ENCODE peak calls at places on chromosomes 12 and 14, in four cellular contexts. R is esophagus muscularis mucosa, X is upper lobe of left lung, Y is K562. V is an unnamed sample.
A peak's percentile ranks its signal among the peaks of the same experiment; 100 is the strongest.

GRCh38 chr14:22594156-22594716 is 3.9 kb upstream of the ABHD4 start:
- DNase-seq in R (no peak), X (no peak), Y (no peak), V (no peak)

GRCh38 chr12:85627584-85627983 is 208.6 kb downstream of the RASSF9 start:
- DNase-seq in R (no peak), X (no peak), Y (no peak), V (no peak)

GRCh38 chr14:102223682-102224081 is 81.3 kb downstream of the MOK start:
- DNase-seq in R (no peak), X (no peak), Y (no peak), V (no peak)

GRCh38 chr14:75654127-75654732 is 6.4 kb downstream of the ERG28 start:
- DNase-seq in R (peak; percentile 96), X (peak; percentile 85), Y (peak; percentile 68), V (peak; percentile 85)

GRCh38 chr14:58738189-58738836 is 100.6 kb downstream of the DACT1 start:
- DNase-seq in R (no peak), X (no peak), Y (no peak), V (no peak)

GRCh38 chr14:75428230-75429104 is 645 bp downstream of the JDP2 start:
- DNase-seq in R (no peak), X (peak; percentile 38), Y (peak; percentile 74), V (no peak)

GRCh38 chr12:71162832-71163711 is 5.3 kb upstream of the TSPAN8 start:
- DNase-seq in R (no peak), X (no peak), Y (no peak), V (no peak)

GRCh38 chr14:50333010-50333409 is 20.9 kb downstream of the DMAC2L start:
- DNase-seq in R (peak; percentile 90), X (no peak), Y (no peak), V (no peak)

GRCh38 chr14:94373708-94374107 is 14.7 kb downstream of the SERPINA1 start:
- DNase-seq in R (no peak), X (no peak), Y (no peak), V (peak; percentile 39)

GRCh38 chr12:45726594-45727300 is 2.8 kb upstream of the ARID2 start:
- DNase-seq in R (peak; percentile 93), X (peak; percentile 58), Y (peak; percentile 36), V (peak; percentile 47)

GRCh38 chr12:52190860-52191729 is 719 bp downstream of the KRT80 start:
- DNase-seq in R (no peak), X (no peak), Y (no peak), V (no peak)

GRCh38 chr14:102155150-102155549 is 15.5 kb downstream of the WDR20 start:
- DNase-seq in R (no peak), X (no peak), Y (no peak), V (no peak)

GRCh38 chr12:132560421-132560830 is 50.0 kb downstream of the LRCOL1 start:
- DNase-seq in R (no peak), X (no peak), Y (peak; percentile 84), V (no peak)

GRCh38 chr12:12265571-12266388 is 1.1 kb downstream of the LRP6 start:
- DNase-seq in R (no peak), X (peak; percentile 38), Y (no peak), V (no peak)

GRCh38 chr12:53728206-53728605 is 954 bp upstream of the CALCOCO1 start:
- DNase-seq in R (no peak), X (no peak), Y (no peak), V (no peak)

GRCh38 chr14:89212386-89213235 is 204.4 kb downstream of the FOXN3 start:
- DNase-seq in R (no peak), X (no peak), Y (no peak), V (no peak)

GRCh38 chr14:63745858-63746425 is 18.1 kb upstream of the SGPP1 start:
- DNase-seq in R (no peak), X (peak; percentile 54), Y (no peak), V (peak; percentile 29)

GRCh38 chr12:8145754-8146415 is 10.9 kb upstream of the ZNF705A start:
- DNase-seq in R (no peak), X (peak; percentile 34), Y (no peak), V (no peak)

GRCh38 chr12:81758421-81759214 is 532 bp downstream of the PPFIA2 start:
- DNase-seq in R (no peak), X (no peak), Y (no peak), V (no peak)

GRCh38 chr12:75196408-75196807 is 13.2 kb downstream of the KCNC2 start:
- DNase-seq in R (no peak), X (no peak), Y (no peak), V (no peak)

GRCh38 chr12:75194250-75194649 is 15.4 kb downstream of the KCNC2 start:
- DNase-seq in R (no peak), X (no peak), Y (no peak), V (no peak)

DNA sequence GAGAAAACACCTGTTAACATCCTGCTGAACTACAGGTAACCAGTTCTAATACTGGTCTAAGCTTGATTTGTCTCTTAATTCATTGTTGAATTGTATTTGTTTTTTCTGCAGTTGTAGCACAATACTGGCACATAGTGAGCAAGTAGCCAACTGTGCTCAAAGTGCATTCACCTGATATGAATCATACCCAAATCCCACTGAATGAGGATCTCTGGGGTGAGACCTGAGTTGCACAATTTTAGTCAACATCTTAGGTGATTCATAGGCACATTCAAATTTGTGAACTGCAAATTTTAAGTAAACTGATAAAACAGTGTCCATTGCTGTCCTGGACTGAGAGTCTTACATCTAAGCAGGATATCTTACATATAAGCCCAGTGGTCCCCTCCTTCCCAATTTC is 12.8 kb downstream of the KCNC2 start:
- DNase-seq in R (no peak), X (no peak), Y (no peak), V (no peak)
- TF ChIP-seq EP300 in R (no peak), X (no peak), Y (no peak), V (no peak)

GRCh38 chr14:92955381-92955780 is 32.4 kb downstream of the CHGA start:
- DNase-seq in R (no peak), X (no peak), Y (no peak), V (no peak)

GRCh38 chr14:92954933-92955332 is 32.0 kb downstream of the CHGA start:
- DNase-seq in R (no peak), X (no peak), Y (no peak), V (no peak)

GRCh38 chr14:92958373-92959188 is 35.6 kb downstream of the CHGA start:
- DNase-seq in R (no peak), X (no peak), Y (no peak), V (no peak)

GRCh38 chr14:92959189-92959531 is 36.2 kb downstream of the CHGA start:
- DNase-seq in R (no peak), X (no peak), Y (no peak), V (no peak)

GRCh38 chr14:92956961-92957360 is 34.0 kb downstream of the CHGA start:
- DNase-seq in R (no peak), X (no peak), Y (no peak), V (no peak)
- H3K36me3 ChIP-seq in R (peaks cover 69% of the 10 kb centered on the region), X (peaks cover 6% of the 10 kb centered on the region), Y (peaks cover 16% of the 10 kb centered on the region), V (peaks cover 65% of the 10 kb centered on the region)

GRCh38 chr14:34425095-34425851 is 36.8 kb downstream of the SPTSSA start:
- DNase-seq in R (no peak), X (peak; percentile 31), Y (no peak), V (no peak)
- H3K27ac ChIP-seq in R (no peak overlapping the region), X (no peak overlapping the region), Y (no peak overlapping the region), V (no peak overlapping the region)

GRCh38 chr12:124379938-124380754 is 85.3 kb downstream of the RFLNA start:
- DNase-seq in R (no peak), X (peak; percentile 69), Y (no peak), V (peak; percentile 59)
- TF ChIP-seq EP300 in R (no peak), X (peak; percentile 80), Y (no peak), V (peak; percentile 40)

DNA sequence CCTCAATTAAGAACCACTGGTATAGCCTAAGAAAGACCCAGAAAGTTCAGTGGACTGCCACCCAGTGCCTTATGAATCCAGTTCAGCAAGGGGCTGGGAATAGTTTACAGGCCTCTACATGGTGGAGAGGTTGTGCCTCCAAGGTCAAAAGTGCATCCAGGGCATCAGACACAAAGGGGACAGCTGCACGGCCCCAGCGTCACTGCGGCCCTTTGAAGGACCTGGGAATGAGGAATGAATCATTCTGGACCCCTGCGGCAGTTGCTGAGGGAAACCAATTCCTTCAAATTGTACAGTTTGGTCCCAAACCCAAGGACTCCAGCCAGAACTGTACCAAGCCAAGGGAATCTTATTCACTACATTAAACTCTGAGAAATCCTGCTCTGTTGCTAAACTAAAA is 10.8 kb upstream of the NGB start:
- DNase-seq in R (no peak), X (no peak), Y (no peak), V (no peak)
- H3K36me3 ChIP-seq in R (peaks cover 97% of the 10 kb centered on the region), X (peaks cover 10% of the 10 kb centered on the region), Y (peaks cover 34% of the 10 kb centered on the region), V (peaks cover 21% of the 10 kb centered on the region)

V was measured in tibial nerve.